ENCODE peak calls at places on chromosome 14, in six cellular contexts. Q is tibial nerve; Z is CD8-positive, alpha-beta memory T cell; K is hepatocyte; V is neural progenitor cell; E is psoas muscle. S is an unnamed sample.

GRCh38 chr14:103284574-103285467 is 49.2 kb upstream of the EIF5 start:
- DNase-seq in Q (no peak), Z (no peak), K (no peak), V (no peak), E (no peak), S (no peak)

GRCh38 chr14:94014375-94014774 is 11.8 kb upstream of the OTUB2 start:
- DNase-seq in Q (no peak), Z (no peak), K (no peak), V (no peak), E (no peak), S (no peak)

GRCh38 chr14:43795600-43796228 is 711.4 kb downstream of the FSCB start:
- DNase-seq in Q (no peak), Z (no peak), K (peak; percentile 39), V (no peak), E (no peak), S (no peak)

GRCh38 chr14:52551696-52552062 is 626 bp downstream of the TXNDC16 start:
- DNase-seq in Q (peak; percentile 18), Z (peak; percentile 2), K (peak; percentile 30), V (peak; percentile 13), E (no peak), S (no peak)

GRCh38 chr14:70358631-70359030 is 852 bp downstream of the COX16 start:
- DNase-seq in Q (no peak), Z (no peak), K (no peak), V (no peak), E (no peak), S (no peak)

GRCh38 chr14:36129181-36129580 is 47.3 kb downstream of the PTCSC3 start:
- DNase-seq in Q (no peak), Z (no peak), K (no peak), V (peak; percentile 20), E (no peak), S (no peak)

GRCh38 chr14:94174622-94175402 is 690 bp downstream of the PPP4R4 start:
- DNase-seq in Q (no peak), Z (no peak), K (no peak), V (peak; percentile 72), E (no peak), S (no peak)

GRCh38 chr14:51305761-51306160 is 65.7 kb downstream of the TMX1 start:
- DNase-seq in Q (no peak), Z (no peak), K (no peak), V (no peak), E (no peak), S (no peak)

GRCh38 chr14:89206426-89206825 is 210.6 kb downstream of the FOXN3 start:
- DNase-seq in Q (no peak), Z (no peak), K (no peak), V (no peak), E (peak; percentile 82), S (no peak)

GRCh38 chr14:57462551-57462950 is 31.1 kb downstream of the CCDC198 start:
- DNase-seq in Q (no peak), Z (no peak), K (no peak), V (no peak), E (no peak), S (no peak)

GRCh38 chr14:61147898-61148549 is 133.1 kb downstream of the TMEM30B start:
- DNase-seq in Q (peak; percentile 39), Z (no peak), K (no peak), V (peak; percentile 28), E (peak; percentile 82), S (no peak)

GRCh38 chr14:79091381-79091963 is 921.3 kb downstream of the NRXN3 start:
- DNase-seq in Q (no peak), Z (no peak), K (no peak), V (peak; percentile 93), E (no peak), S (no peak)

GRCh38 chr14:52877628-52878027 is 73.2 kb downstream of the FERMT2 start:
- DNase-seq in Q (no peak), Z (no peak), K (no peak), V (no peak), E (no peak), S (no peak)

GRCh38 chr14:53384073-53384472 is 230.9 kb upstream of the DDHD1 start:
- DNase-seq in Q (no peak), Z (no peak), K (no peak), V (no peak), E (no peak), S (no peak)

GRCh38 chr14:59342108-59342507 is 123.1 kb downstream of the GPR135 start:
- DNase-seq in Q (no peak), Z (no peak), K (no peak), V (no peak), E (no peak), S (no peak)

GRCh38 chr14:93984070-93984469 is 7.7 kb upstream of the ASB2 start:
- DNase-seq in Q (no peak), Z (no peak), K (no peak), V (no peak), E (peak; percentile 83), S (no peak)

GRCh38 chr14:38646391-38646790 is 390.5 kb upstream of the CLEC14A start:
- DNase-seq in Q (no peak), Z (no peak), K (no peak), V (no peak), E (no peak), S (no peak)

GRCh38 chr14:78836777-78837176 is 666.6 kb downstream of the NRXN3 start:
- DNase-seq in Q (peak; percentile 21), Z (no peak), K (peak; percentile 72), V (peak; percentile 71), E (no peak), S (no peak)

DNA sequence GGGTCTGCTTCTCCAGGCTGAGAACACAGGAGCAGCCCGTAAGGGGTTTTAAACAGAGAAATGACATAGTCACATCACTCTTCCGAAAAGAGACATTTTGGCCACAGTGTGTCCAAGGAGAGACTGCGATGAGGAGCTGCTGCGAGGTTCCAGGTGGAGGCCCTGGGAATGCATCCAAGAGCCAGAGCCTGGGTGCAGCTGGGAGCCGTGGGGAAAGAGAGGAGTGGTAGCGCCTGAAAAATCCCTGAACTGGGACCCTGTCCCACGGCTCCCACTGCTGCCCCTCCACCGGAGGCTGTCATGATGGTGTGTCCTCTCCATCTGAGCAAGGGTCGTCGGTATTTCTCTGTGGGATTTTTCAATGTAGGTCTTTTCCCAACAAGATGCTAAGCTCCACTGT is 146.9 kb downstream of the BCL11B start:
- DNase-seq in Q (peak; percentile 0), Z (no peak), K (no peak), V (no peak), E (no peak), S (no peak)
- H3K9me3 ChIP-seq in Q (peaks cover 3% of the 10 kb centered on the region), Z (no peaks in the 10 kb centered on the region), K (no peaks in the 10 kb centered on the region), V (no peaks in the 10 kb centered on the region), E (no peaks in the 10 kb centered on the region), S (no peaks in the 10 kb centered on the region)

GRCh38 chr14:30118992-30119640 is 191.5 kb upstream of the PRKD1 start:
- DNase-seq in Q (no peak), Z (no peak), K (no peak), V (no peak), E (no peak), S (no peak)
- H3K9me3 ChIP-seq in Q (no peaks in the 10 kb centered on the region), Z (no peaks in the 10 kb centered on the region), K (no peaks in the 10 kb centered on the region), V (no peaks in the 10 kb centered on the region), E (no peaks in the 10 kb centered on the region), S (no peaks in the 10 kb centered on the region)

GRCh38 chr14:104715416-104715815 is 8.6 kb upstream of the ADSS1 start:
- DNase-seq in Q (no peak), Z (no peak), K (no peak), V (no peak), E (no peak), S (no peak)

GRCh38 chr14:104714066-104714465 is 10.0 kb upstream of the ADSS1 start:
- DNase-seq in Q (no peak), Z (no peak), K (no peak), V (no peak), E (no peak), S (no peak)

GRCh38 chr14:104714681-104715080 is 9.3 kb upstream of the ADSS1 start:
- DNase-seq in Q (no peak), Z (no peak), K (no peak), V (no peak), E (no peak), S (no peak)

GRCh38 chr14:104715871-104716270 is 8.2 kb upstream of the ADSS1 start:
- DNase-seq in Q (no peak), Z (no peak), K (no peak), V (no peak), E (no peak), S (no peak)

DNA sequence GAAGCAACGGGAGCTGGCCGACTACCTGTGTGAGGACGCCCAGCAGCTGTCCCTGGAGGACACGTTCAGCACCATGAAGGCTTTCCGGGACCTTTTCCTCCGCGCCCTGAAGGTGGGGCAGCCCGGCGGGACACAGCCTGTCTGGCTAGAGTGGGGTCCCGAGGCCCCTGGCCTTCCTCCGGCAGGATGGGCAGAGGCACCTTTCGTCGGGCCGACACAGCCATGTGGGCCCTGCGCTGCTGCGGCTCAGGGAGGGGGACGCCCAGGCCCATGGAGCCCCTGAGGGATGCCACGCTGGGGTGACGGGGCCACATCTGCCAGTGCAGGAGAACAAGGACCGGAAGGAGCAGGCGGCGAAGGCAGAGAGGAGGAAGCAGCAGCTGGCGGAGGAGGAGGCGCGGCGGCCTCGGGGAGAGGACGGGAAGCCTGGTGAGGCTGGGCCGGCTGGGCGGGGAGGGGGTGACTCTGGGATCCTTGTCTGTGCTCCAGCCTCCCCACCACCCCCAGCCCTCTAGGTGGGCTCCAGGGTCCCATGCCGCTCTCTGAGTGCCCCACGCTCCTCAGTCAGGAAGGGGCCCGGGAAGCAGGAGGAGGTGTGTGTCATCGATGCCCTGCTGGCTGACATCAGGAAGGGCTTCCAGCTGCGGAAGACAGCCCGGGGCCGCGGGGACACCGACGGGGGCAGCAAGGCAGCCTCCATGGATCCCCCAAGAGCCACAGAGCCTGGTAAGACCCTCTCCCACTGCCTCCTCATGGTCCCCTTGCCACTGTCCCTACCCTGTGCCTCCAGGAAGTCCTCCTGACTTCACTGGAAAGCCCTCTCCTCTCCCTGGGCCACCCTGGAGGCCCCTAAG is 10.9 kb upstream of the ADSS1 start:
- DNase-seq in Q (no peak), Z (no peak), K (no peak), V (no peak), E (no peak), S (no peak)
- H3K9me3 ChIP-seq in Q (no peaks in the 10 kb centered on the region), Z (no peaks in the 10 kb centered on the region), K (no peaks in the 10 kb centered on the region), V (no peaks in the 10 kb centered on the region), E (no peaks in the 10 kb centered on the region), S (no peaks in the 10 kb centered on the region)

GRCh38 chr14:29738950-29739349 is 188.7 kb downstream of the PRKD1 start:
- DNase-seq in Q (no peak), Z (no peak), K (no peak), V (no peak), E (no peak), S (no peak)

GRCh38 chr14:29735459-29735858 is 192.2 kb downstream of the PRKD1 start:
- DNase-seq in Q (peak; percentile 22), Z (no peak), K (no peak), V (no peak), E (no peak), S (no peak)

GRCh38 chr14:29734732-29735131 is 192.9 kb downstream of the PRKD1 start:
- DNase-seq in Q (no peak), Z (no peak), K (no peak), V (peak; percentile 13), E (no peak), S (no peak)

GRCh38 chr14:29740491-29740890 is 187.2 kb downstream of the PRKD1 start:
- DNase-seq in Q (no peak), Z (no peak), K (no peak), V (no peak), E (no peak), S (no peak)

DNA sequence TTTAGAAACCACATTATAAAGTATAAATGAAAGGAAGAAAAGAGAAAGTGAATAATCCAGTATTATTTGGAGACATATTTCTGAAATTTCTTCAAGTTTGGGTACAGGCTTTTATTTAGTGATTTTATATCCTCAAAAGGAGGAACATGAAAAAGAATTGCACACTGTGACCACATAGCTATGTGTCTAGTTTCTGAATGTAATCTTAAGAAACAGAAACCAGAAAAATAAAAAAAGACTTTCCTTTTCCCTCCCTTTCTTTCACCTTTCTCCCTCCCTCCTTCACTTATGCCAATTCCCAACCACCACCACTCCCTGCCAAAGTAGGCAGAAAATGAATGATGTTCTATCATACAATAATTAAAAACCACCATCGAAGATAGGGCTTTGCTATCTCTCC is 189.6 kb downstream of the PRKD1 start:
- DNase-seq in Q (no peak), Z (no peak), K (no peak), V (no peak), E (no peak), S (no peak)
- H3K9me3 ChIP-seq in Q (no peaks in the 10 kb centered on the region), Z (peaks cover 9% of the 10 kb centered on the region), K (no peaks in the 10 kb centered on the region), V (no peaks in the 10 kb centered on the region), E (no peaks in the 10 kb centered on the region), S (no peaks in the 10 kb centered on the region)